ENCODE peak calls at places on chromosomes 6 and 20, in nine cellular contexts. M is A549; Q is C1 segment of cervical spinal cord; N is ACHN; B is NCI-H460; G is NAMALWA; D is activated naive CD4-positive, alpha-beta T cell; P is DMS 273 treated with DMSO at 0.1 percent for 48 hours; C is HS-27A. A is an unnamed sample.

GRCh38 chr6:120576061-120576460 is 758.2 kb downstream of the TBC1D32 start:
- DNase-seq in M (no peak), Q (no peak), N (no peak), B (no peak), G (no peak), D (no peak), P (no peak), C (no peak), A (no peak)

GRCh38 chr20:59778615-59779200 is 154.7 kb downstream of the SYCP2 start:
- DNase-seq in M (no peak), Q (no peak), N (no peak), B (no peak), G (no peak), D (no peak), P (no peak), C (no peak), A (no peak)

GRCh38 chr6:91081452-91082067 is 494.7 kb upstream of the MAP3K7 start:
- DNase-seq in M (peak; percentile 37), Q (no peak), N (peak; percentile 45), B (peak; percentile 33), G (peak; percentile 70), D (no peak), P (peak; percentile 22), C (no peak), A (peak; percentile 5)

GRCh38 chr6:125855783-125856182 is 65.0 kb downstream of the NCOA7 start:
- DNase-seq in M (no peak), Q (no peak), N (no peak), B (no peak), G (no peak), D (no peak), P (no peak), C (no peak), A (no peak)

GRCh38 chr20:23245553-23246128 is 105.0 kb upstream of the NXT1 start:
- DNase-seq in M (peak; percentile 65), Q (no peak), N (peak; percentile 12), B (peak; percentile 57), G (peak; percentile 65), D (no peak), P (no peak), C (no peak), A (no peak)

GRCh38 chr20:1122388-1123315 is 4.2 kb downstream of the PSMF1 start:
- DNase-seq in M (peak; percentile 57), Q (no peak), N (no peak), B (peak; percentile 68), G (no peak), D (no peak), P (no peak), C (no peak), A (no peak)

GRCh38 chr6:104003803-104004516 is 855.8 kb downstream of the HACE1 start:
- DNase-seq in M (no peak), Q (no peak), N (peak; percentile 4), B (no peak), G (peak; percentile 20), D (no peak), P (no peak), C (no peak), A (no peak)

GRCh38 chr6:3194535-3195376 is 32.7 kb downstream of the TUBB2B start:
- DNase-seq in M (no peak), Q (no peak), N (no peak), B (no peak), G (no peak), D (no peak), P (peak; percentile 4), C (no peak), A (no peak)

GRCh38 chr20:44349349-44349748 is 6.2 kb upstream of the HNF4A start:
- DNase-seq in M (no peak), Q (no peak), N (no peak), B (no peak), G (no peak), D (no peak), P (no peak), C (no peak), A (no peak)

GRCh38 chr20:46960536-46960935 is 65.9 kb downstream of the EYA2 start:
- DNase-seq in M (no peak), Q (no peak), N (no peak), B (no peak), G (no peak), D (no peak), P (no peak), C (no peak), A (no peak)

GRCh38 chr6:21750479-21751018 is 157.0 kb downstream of the SOX4 start:
- DNase-seq in M (no peak), Q (no peak), N (no peak), B (no peak), G (no peak), D (no peak), P (no peak), C (no peak), A (no peak)

GRCh38 chr6:119249319-119249718 is 100.2 kb downstream of the MAN1A1 start:
- DNase-seq in M (no peak), Q (no peak), N (no peak), B (no peak), G (no peak), D (no peak), P (no peak), C (no peak), A (no peak)

GRCh38 chr6:156163311-156163710 is 613.9 kb upstream of the ARID1B start:
- DNase-seq in M (no peak), Q (no peak), N (no peak), B (no peak), G (no peak), D (no peak), P (no peak), C (no peak), A (no peak)

A was measured in HTR-8/SVneo.